ENCODE peak calls at places on chromosomes 5 and 9, in nine cellular contexts. One of them, this sample, is unnamed.

GRCh38 chr9:13082796-13083195 is 196.7 kb downstream of the MPDZ start:
- DNase-seq in Caco-2: no peak
- DNase-seq in Peyer's patch: no peak
- DNase-seq in thoracic aorta: no peak
- DNase-seq in OCI-LY7: no peak
- DNase-seq in right lobe of liver: no peak
- DNase-seq in retinal pigment epithelial cell: peak
- DNase-seq in cardiac fibroblast: no peak
- DNase-seq in prostate gland: peak
- DNase-seq in this sample: peak

GRCh38 chr5:179403426-179404147 is 58.3 kb upstream of the ADAMTS2 start:
- DNase-seq in Caco-2: no peak
- DNase-seq in Peyer's patch: no peak
- DNase-seq in thoracic aorta: no peak
- DNase-seq in OCI-LY7: no peak
- DNase-seq in right lobe of liver: no peak
- DNase-seq in retinal pigment epithelial cell: no peak
- DNase-seq in cardiac fibroblast: no peak
- DNase-seq in prostate gland: no peak
- DNase-seq in this sample: no peak

GRCh38 chr5:149504649-149505048 is 46.6 kb downstream of the CSNK1A1 start:
- DNase-seq in Caco-2: no peak
- DNase-seq in Peyer's patch: no peak
- DNase-seq in thoracic aorta: no peak
- DNase-seq in OCI-LY7: no peak
- DNase-seq in right lobe of liver: no peak
- DNase-seq in retinal pigment epithelial cell: no peak
- DNase-seq in cardiac fibroblast: no peak
- DNase-seq in prostate gland: no peak
- DNase-seq in this sample: no peak

GRCh38 chr9:121294181-121294743 is 26.3 kb downstream of the GSN start:
- DNase-seq in Caco-2: no peak
- DNase-seq in Peyer's patch: no peak
- DNase-seq in thoracic aorta: no peak
- DNase-seq in OCI-LY7: no peak
- DNase-seq in right lobe of liver: no peak
- DNase-seq in retinal pigment epithelial cell: no peak
- DNase-seq in cardiac fibroblast: no peak
- DNase-seq in prostate gland: no peak
- DNase-seq in this sample: no peak

GRCh38 chr9:69645488-69645887 is 26.7 kb downstream of the APBA1 start:
- DNase-seq in Caco-2: no peak
- DNase-seq in Peyer's patch: no peak
- DNase-seq in thoracic aorta: no peak
- DNase-seq in OCI-LY7: no peak
- DNase-seq in right lobe of liver: no peak
- DNase-seq in retinal pigment epithelial cell: no peak
- DNase-seq in cardiac fibroblast: no peak
- DNase-seq in prostate gland: peak
- DNase-seq in this sample: peak

GRCh38 chr5:102010644-102011043 is 285.4 kb downstream of the SLCO4C1 start:
- DNase-seq in Caco-2: no peak
- DNase-seq in Peyer's patch: no peak
- DNase-seq in thoracic aorta: no peak
- DNase-seq in OCI-LY7: no peak
- DNase-seq in right lobe of liver: no peak
- DNase-seq in retinal pigment epithelial cell: no peak
- DNase-seq in cardiac fibroblast: no peak
- DNase-seq in prostate gland: no peak
- DNase-seq in this sample: peak

GRCh38 chr5:66587771-66588170 is 8.4 kb upstream of the MAST4 start:
- DNase-seq in Caco-2: no peak
- DNase-seq in Peyer's patch: no peak
- DNase-seq in thoracic aorta: no peak
- DNase-seq in OCI-LY7: no peak
- DNase-seq in right lobe of liver: no peak
- DNase-seq in retinal pigment epithelial cell: no peak
- DNase-seq in cardiac fibroblast: no peak
- DNase-seq in prostate gland: no peak
- DNase-seq in this sample: no peak

GRCh38 chr9:34555435-34556230 is 32.8 kb upstream of the ENHO start:
- DNase-seq in Caco-2: no peak
- DNase-seq in Peyer's patch: no peak
- DNase-seq in thoracic aorta: no peak
- DNase-seq in OCI-LY7: no peak
- DNase-seq in right lobe of liver: peak
- DNase-seq in retinal pigment epithelial cell: no peak
- DNase-seq in cardiac fibroblast: no peak
- DNase-seq in prostate gland: no peak
- DNase-seq in this sample: no peak

GRCh38 chr5:128213340-128213739 is 129.8 kb downstream of the SLC12A2 start:
- DNase-seq in Caco-2: peak
- DNase-seq in Peyer's patch: no peak
- DNase-seq in thoracic aorta: no peak
- DNase-seq in OCI-LY7: peak
- DNase-seq in right lobe of liver: no peak
- DNase-seq in retinal pigment epithelial cell: no peak
- DNase-seq in cardiac fibroblast: peak
- DNase-seq in prostate gland: peak
- DNase-seq in this sample: peak

GRCh38 chr5:151448038-151448985 is 909 bp downstream of the SLC36A1 start:
- DNase-seq in Caco-2: peak
- DNase-seq in Peyer's patch: peak
- DNase-seq in thoracic aorta: no peak
- DNase-seq in OCI-LY7: peak
- DNase-seq in right lobe of liver: no peak
- DNase-seq in retinal pigment epithelial cell: no peak
- DNase-seq in cardiac fibroblast: no peak
- DNase-seq in prostate gland: peak
- DNase-seq in this sample: no peak
- TF ChIP-seq CTCF in Caco-2: peak
- TF ChIP-seq CTCF in Peyer's patch: peak
- TF ChIP-seq CTCF in thoracic aorta: no peak
- TF ChIP-seq CTCF in OCI-LY7: peak
- TF ChIP-seq CTCF in right lobe of liver: no peak
- TF ChIP-seq CTCF in retinal pigment epithelial cell: peak
- TF ChIP-seq CTCF in cardiac fibroblast: peak
- TF ChIP-seq CTCF in prostate gland: no peak
- TF ChIP-seq CTCF in this sample: peak

GRCh38 chr5:84384604-84385575 is at the start of gene EDIL3:
- DNase-seq in Caco-2: no peak
- DNase-seq in Peyer's patch: peak
- DNase-seq in thoracic aorta: no peak
- DNase-seq in OCI-LY7: no peak
- DNase-seq in right lobe of liver: peak
- DNase-seq in retinal pigment epithelial cell: no peak
- DNase-seq in cardiac fibroblast: peak
- DNase-seq in prostate gland: no peak
- DNase-seq in this sample: no peak
- H3K4me3 ChIP-seq in Caco-2: peak
- H3K4me3 ChIP-seq in Peyer's patch: peak
- H3K4me3 ChIP-seq in thoracic aorta: peak
- H3K4me3 ChIP-seq in OCI-LY7: no peak
- H3K4me3 ChIP-seq in right lobe of liver: no peak
- H3K4me3 ChIP-seq in retinal pigment epithelial cell: peak
- H3K4me3 ChIP-seq in cardiac fibroblast: peak
- H3K4me3 ChIP-seq in prostate gland: peak
- H3K4me3 ChIP-seq in this sample: no peak

GRCh38 chr9:132166599-132166998 is 4.7 kb downstream of the NTNG2 start:
- DNase-seq in Caco-2: no peak
- DNase-seq in Peyer's patch: no peak
- DNase-seq in thoracic aorta: no peak
- DNase-seq in OCI-LY7: peak
- DNase-seq in right lobe of liver: no peak
- DNase-seq in retinal pigment epithelial cell: no peak
- DNase-seq in cardiac fibroblast: peak
- DNase-seq in prostate gland: no peak
- DNase-seq in this sample: no peak
- TF ChIP-seq CTCF in Caco-2: peak
- TF ChIP-seq CTCF in Peyer's patch: no peak
- TF ChIP-seq CTCF in thoracic aorta: no peak
- TF ChIP-seq CTCF in OCI-LY7: peak
- TF ChIP-seq CTCF in right lobe of liver: no peak
- TF ChIP-seq CTCF in retinal pigment epithelial cell: peak
- TF ChIP-seq CTCF in cardiac fibroblast: no peak
- TF ChIP-seq CTCF in prostate gland: peak
- TF ChIP-seq CTCF in this sample: no peak

DNA sequence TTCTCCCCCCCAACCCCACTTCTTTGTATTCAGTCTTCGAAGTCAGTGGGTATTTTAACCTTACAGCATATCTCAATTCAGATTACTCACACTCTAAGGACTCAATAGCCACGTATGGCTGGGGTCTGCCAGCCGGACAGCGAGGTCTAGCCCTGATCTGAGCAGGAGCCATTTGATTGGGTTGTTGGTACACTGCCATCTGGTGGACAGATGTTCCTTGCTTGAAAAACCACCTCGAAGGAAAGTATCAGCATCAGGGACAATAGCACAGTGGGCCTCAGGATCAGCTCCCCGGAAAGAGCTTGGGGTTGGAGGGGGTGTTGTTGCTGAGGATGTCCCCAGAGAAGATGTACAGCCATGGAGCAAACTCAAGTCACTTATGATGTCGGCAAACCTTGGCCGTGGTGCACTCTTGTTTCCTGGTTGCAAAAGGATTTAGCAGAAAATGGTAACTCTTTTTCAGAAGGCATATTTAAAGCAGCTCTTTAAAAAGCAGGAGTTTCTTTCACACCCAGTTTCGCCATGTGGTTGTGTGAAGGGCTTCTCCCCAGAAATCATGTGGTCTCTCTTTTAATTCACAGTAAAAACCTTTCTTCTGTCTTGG is 31.7 kb upstream of the KCNMB1 start:
- DNase-seq in Caco-2: peak
- DNase-seq in Peyer's patch: no peak
- DNase-seq in thoracic aorta: peak
- DNase-seq in OCI-LY7: peak
- DNase-seq in right lobe of liver: no peak
- DNase-seq in retinal pigment epithelial cell: peak
- DNase-seq in cardiac fibroblast: peak
- DNase-seq in prostate gland: peak
- DNase-seq in this sample: peak
- H3K4me3 ChIP-seq in Caco-2: no peak
- H3K4me3 ChIP-seq in Peyer's patch: no peak
- H3K4me3 ChIP-seq in thoracic aorta: no peak
- H3K4me3 ChIP-seq in OCI-LY7: no peak
- H3K4me3 ChIP-seq in right lobe of liver: no peak
- H3K4me3 ChIP-seq in retinal pigment epithelial cell: no peak
- H3K4me3 ChIP-seq in cardiac fibroblast: no peak
- H3K4me3 ChIP-seq in prostate gland: no peak
- H3K4me3 ChIP-seq in this sample: no peak

DNA sequence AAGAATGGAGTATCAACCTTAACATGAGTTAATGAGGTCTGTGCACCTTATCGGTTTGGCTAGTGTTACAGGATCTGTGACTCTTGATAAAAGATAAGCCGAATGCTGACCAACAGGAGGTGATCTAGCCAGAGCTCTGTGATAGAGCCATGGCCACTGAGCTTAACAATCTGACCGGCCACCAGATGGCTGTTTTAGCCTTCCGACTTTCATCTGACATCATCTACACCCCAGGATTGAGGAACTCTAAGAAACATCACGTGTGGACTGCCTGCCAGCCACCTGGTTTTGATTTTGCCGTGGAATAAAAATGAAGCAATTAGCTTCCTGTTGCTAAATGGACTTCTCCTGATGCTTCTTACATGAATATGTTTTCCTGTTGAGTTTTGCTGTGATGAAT is 281.3 kb downstream of the CEMIP2 start:
- DNase-seq in Caco-2: no peak
- DNase-seq in Peyer's patch: no peak
- DNase-seq in thoracic aorta: no peak
- DNase-seq in OCI-LY7: no peak
- DNase-seq in right lobe of liver: no peak
- DNase-seq in retinal pigment epithelial cell: no peak
- DNase-seq in cardiac fibroblast: no peak
- DNase-seq in prostate gland: no peak
- DNase-seq in this sample: no peak
- TF ChIP-seq CTCF in Caco-2: no peak
- TF ChIP-seq CTCF in Peyer's patch: no peak
- TF ChIP-seq CTCF in thoracic aorta: no peak
- TF ChIP-seq CTCF in OCI-LY7: no peak
- TF ChIP-seq CTCF in right lobe of liver: no peak
- TF ChIP-seq CTCF in retinal pigment epithelial cell: no peak
- TF ChIP-seq CTCF in cardiac fibroblast: no peak
- TF ChIP-seq CTCF in prostate gland: no peak
- TF ChIP-seq CTCF in this sample: no peak

GRCh38 chr9:95581900-95582299 is 65.1 kb upstream of the PTCH1 start:
- DNase-seq in Caco-2: no peak
- DNase-seq in Peyer's patch: no peak
- DNase-seq in thoracic aorta: no peak
- DNase-seq in OCI-LY7: no peak
- DNase-seq in right lobe of liver: no peak
- DNase-seq in retinal pigment epithelial cell: no peak
- DNase-seq in cardiac fibroblast: no peak
- DNase-seq in prostate gland: no peak
- DNase-seq in this sample: no peak
- H3K4me3 ChIP-seq in Caco-2: no peak
- H3K4me3 ChIP-seq in Peyer's patch: no peak
- H3K4me3 ChIP-seq in thoracic aorta: no peak
- H3K4me3 ChIP-seq in OCI-LY7: no peak
- H3K4me3 ChIP-seq in right lobe of liver: no peak
- H3K4me3 ChIP-seq in retinal pigment epithelial cell: no peak
- H3K4me3 ChIP-seq in cardiac fibroblast: no peak
- H3K4me3 ChIP-seq in prostate gland: no peak
- H3K4me3 ChIP-seq in this sample: no peak

DNA sequence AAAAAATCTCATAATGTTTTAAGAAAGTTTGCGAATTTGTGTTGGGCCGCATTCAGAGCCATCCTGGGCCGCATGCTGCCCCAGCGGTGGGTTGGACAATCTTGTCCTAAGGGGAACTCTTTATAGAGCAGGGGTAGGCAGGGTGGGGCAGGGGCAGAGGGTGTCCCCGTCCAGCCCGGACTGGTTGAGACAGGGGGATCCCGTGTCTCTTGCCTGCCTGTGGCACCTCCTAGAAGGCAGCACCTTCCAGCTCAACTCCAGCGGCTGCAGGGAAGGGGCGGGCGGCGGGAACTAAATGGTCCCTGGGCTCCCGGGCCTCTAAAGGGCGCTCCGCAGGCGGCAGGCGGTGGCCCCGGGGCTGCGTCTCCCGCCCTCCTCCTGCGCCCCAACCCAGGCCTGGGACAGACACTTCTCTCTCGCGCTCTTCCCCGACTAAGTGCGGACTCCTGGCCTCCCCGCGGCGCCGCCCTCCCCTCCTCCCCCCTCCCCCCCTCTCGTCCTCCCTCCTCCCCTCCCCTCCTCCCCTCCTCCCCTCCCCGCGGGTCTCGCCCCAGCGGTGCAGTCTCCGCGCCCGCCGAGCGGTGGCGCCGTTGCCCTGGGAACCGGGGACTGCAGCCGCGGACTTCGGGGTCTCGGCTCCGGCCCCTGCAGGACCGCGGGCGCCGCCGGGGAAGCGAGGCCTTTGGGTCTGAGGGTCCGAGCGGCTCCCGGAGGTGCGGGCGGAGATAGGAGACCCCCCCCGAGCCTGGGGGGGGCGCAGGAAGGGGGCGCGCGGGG is 132.6 kb downstream of the MRPL36 start:
- DNase-seq in Caco-2: peak
- DNase-seq in Peyer's patch: no peak
- DNase-seq in thoracic aorta: no peak
- DNase-seq in OCI-LY7: peak
- DNase-seq in right lobe of liver: no peak
- DNase-seq in retinal pigment epithelial cell: no peak
- DNase-seq in cardiac fibroblast: peak
- DNase-seq in prostate gland: peak
- DNase-seq in this sample: no peak
- TF ChIP-seq CTCF in Caco-2: peak
- TF ChIP-seq CTCF in Peyer's patch: peak
- TF ChIP-seq CTCF in thoracic aorta: no peak
- TF ChIP-seq CTCF in OCI-LY7: peak
- TF ChIP-seq CTCF in right lobe of liver: no peak
- TF ChIP-seq CTCF in retinal pigment epithelial cell: peak
- TF ChIP-seq CTCF in cardiac fibroblast: peak
- TF ChIP-seq CTCF in prostate gland: peak
- TF ChIP-seq CTCF in this sample: peak

This sample was measured in LNCaP clone FGC.